ENCODE peak calls at places on chromosomes 5 and 9, in seven cellular contexts. N, K, E, G, W, U and C are unnamed samples.

GRCh38 chr5:107032629-107033028 is 638.1 kb downstream of the EFNA5 start:
- DNase-seq in N (no peak), K (no peak), E (no peak), G (no peak), W (no peak), U (no peak), C (no peak)

GRCh38 chr5:28703651-28704260 is 1665.4 kb upstream of the CDH9 start:
- DNase-seq in N (no peak), K (no peak), E (no peak), G (no peak), W (no peak), U (no peak), C (no peak)

GRCh38 chr9:136015656-136016055 is 54.5 kb upstream of the UBAC1 start:
- DNase-seq in N (peak; percentile 42), K (no peak), E (no peak), G (no peak), W (no peak), U (peak; percentile 2), C (no peak)

GRCh38 chr5:28903643-28904042 is 1865.3 kb upstream of the CDH9 start:
- DNase-seq in N (no peak), K (no peak), E (no peak), G (no peak), W (no peak), U (no peak), C (peak; percentile 10)

GRCh38 chr5:37490931-37491330 is 111.8 kb downstream of the WDR70 start:
- DNase-seq in N (no peak), K (no peak), E (no peak), G (no peak), W (no peak), U (no peak), C (no peak)

GRCh38 chr9:38434365-38434764 is 10.1 kb upstream of the IGFBPL1 start:
- DNase-seq in N (no peak), K (no peak), E (no peak), G (no peak), W (no peak), U (no peak), C (no peak)

GRCh38 chr5:76807296-76807695 is 11.5 kb upstream of the F2RL1 start:
- DNase-seq in N (no peak), K (no peak), E (no peak), G (peak; percentile 78), W (no peak), U (no peak), C (no peak)

GRCh38 chr9:127092041-127092608 is 30.3 kb downstream of the ANGPTL2 start:
- DNase-seq in N (no peak), K (no peak), E (no peak), G (no peak), W (no peak), U (no peak), C (no peak)

GRCh38 chr5:175873090-175873454 is 1.7 kb downstream of the CPLX2 start:
- DNase-seq in N (no peak), K (no peak), E (no peak), G (peak; percentile 36), W (peak; percentile 11), U (peak; percentile 37), C (no peak)

GRCh38 chr5:98997000-98997399 is 68.2 kb upstream of the CHD1 start:
- DNase-seq in N (no peak), K (no peak), E (no peak), G (no peak), W (no peak), U (no peak), C (no peak)

GRCh38 chr9:126676685-126677143 is 63.0 kb downstream of the LMX1B start:
- DNase-seq in N (no peak), K (no peak), E (no peak), G (no peak), W (no peak), U (no peak), C (no peak)

GRCh38 chr9:108056805-108057386 is 567.3 kb upstream of the KLF4 start:
- DNase-seq in N (no peak), K (no peak), E (no peak), G (no peak), W (no peak), U (no peak), C (no peak)

GRCh38 chr9:99680191-99680590 is 141.5 kb upstream of the NR4A3 start:
- DNase-seq in N (no peak), K (no peak), E (no peak), G (peak; percentile 42), W (no peak), U (no peak), C (no peak)

GRCh38 chr5:936149-937144 is 43.8 kb downstream of the TRIP13 start:
- DNase-seq in N (peak; percentile 53), K (no peak), E (no peak), G (no peak), W (no peak), U (no peak), C (no peak)

GRCh38 chr5:119302916-119303897 is 52.6 kb upstream of the TNFAIP8 start:
- DNase-seq in N (no peak), K (peak; percentile 96), E (no peak), G (peak; percentile 83), W (no peak), U (no peak), C (no peak)